ENCODE peak calls at places on chromosomes 2 and 18, in six cellular contexts. Y, B, C, A, X and L are unnamed samples.
A peak's percentile ranks its signal among the peaks of the same experiment; 100 is the strongest.

GRCh38 chr2:106098081-106098480 is 96.0 kb downstream of the UXS1 start:
- DNase-seq in C (peak; percentile 13), X (no peak), B (no peak), A (peak; percentile 50), Y (no peak), L (no peak)

GRCh38 chr2:118627156-118627555 is 220.3 kb downstream of the EN1 start:
- DNase-seq in B (no peak), C (no peak), A (no peak), Y (no peak), X (no peak), L (no peak)

GRCh38 chr2:11434443-11434842 is 31.5 kb downstream of the E2F6 start:
- DNase-seq in X (no peak), Y (no peak), B (no peak), C (no peak), A (no peak), L (no peak)

GRCh38 chr2:186848873-186849578 is at the start of gene ZSWIM2:
- DNase-seq in A (no peak), C (peak; percentile 19), B (no peak), X (peak; percentile 72), Y (no peak), L (no peak)

GRCh38 chr2:73984922-73985317 is 210 bp downstream of the TET3 start:
- DNase-seq in C (peak; percentile 26), B (no peak), X (no peak), Y (no peak), A (no peak), L (peak; percentile 35)

GRCh38 chr18:35782926-35783325 is 189.6 kb upstream of the RMP24 start:
- DNase-seq in B (no peak), C (no peak), X (no peak), Y (no peak), A (no peak), L (no peak)

GRCh38 chr2:74778381-74779371 is 55.3 kb upstream of the HK2 start:
- DNase-seq in C (peak; percentile 74), A (no peak), B (no peak), Y (no peak), X (peak; percentile 33), L (no peak)

GRCh38 chr2:207926133-207927076 is 98.9 kb downstream of the PLEKHM3 start:
- DNase-seq in X (no peak), B (no peak), C (peak; percentile 96), Y (no peak), A (no peak), L (no peak)

GRCh38 chr2:186590538-186591441 is 934 bp downstream of the ITGAV start:
- DNase-seq in A (peak; percentile 44), B (no peak), X (no peak), C (peak; percentile 48), Y (no peak), L (no peak)

GRCh38 chr2:197943731-197944130 is 139.3 kb downstream of the PLCL1 start:
- DNase-seq in C (no peak), B (no peak), Y (no peak), A (no peak), X (no peak), L (no peak)

GRCh38 chr2:85913854-85914524 is 25.2 kb upstream of the ST3GAL5 start:
- DNase-seq in X (no peak), A (no peak), C (no peak), Y (no peak), B (no peak), L (no peak)

GRCh38 chr2:237057893-237058300 is 27.8 kb upstream of the COPS8 start:
- DNase-seq in Y (peak; percentile 85), B (no peak), X (no peak), A (no peak), C (no peak), L (no peak)

GRCh38 chr18:69949538-69949936 is 1.9 kb upstream of the CD226 start:
- DNase-seq in A (no peak), B (no peak), Y (no peak), X (no peak), C (no peak), L (no peak)

DNA sequence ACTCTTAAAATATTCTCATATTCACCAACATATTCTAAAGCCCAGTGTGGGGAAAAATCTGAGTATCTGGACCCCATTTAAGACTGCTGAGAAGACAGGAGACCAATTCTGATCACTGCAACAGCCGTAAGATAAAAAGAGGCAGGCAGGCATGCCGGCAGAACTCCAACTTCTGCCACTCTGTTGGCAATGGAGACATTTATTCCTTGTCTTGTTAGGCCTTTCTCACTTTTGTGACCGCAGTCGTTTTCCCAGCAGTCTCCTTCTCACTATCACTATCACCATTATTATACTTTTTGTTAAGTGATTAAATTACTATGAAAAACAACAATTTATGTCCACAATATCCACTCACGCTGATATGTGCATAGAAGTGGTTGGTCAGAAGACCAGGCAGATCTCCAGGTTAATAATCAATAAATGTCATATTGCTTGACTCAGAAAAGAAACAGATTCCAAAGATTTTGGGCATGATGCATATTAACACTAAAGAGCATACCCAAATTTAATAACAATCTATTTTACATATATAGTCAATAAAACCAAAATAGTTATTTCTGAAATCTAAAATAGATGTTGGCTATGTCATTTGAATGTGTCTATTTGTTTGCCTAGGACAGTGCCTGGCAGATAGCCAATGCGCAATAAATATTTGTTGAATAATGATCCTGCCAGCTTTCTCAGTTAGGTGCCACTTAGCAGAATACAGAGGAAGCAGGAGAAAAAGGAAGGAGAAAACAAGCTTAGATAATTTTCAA is 38.2 kb downstream of the SESTD1 start:
- DNase-seq in B (no peak), Y (no peak), A (no peak), C (no peak), X (no peak), L (no peak)
- TF ChIP-seq JUND in B (no peak), Y (no peak), A (no peak), C (no peak), X (no peak), L (no peak)

DNA sequence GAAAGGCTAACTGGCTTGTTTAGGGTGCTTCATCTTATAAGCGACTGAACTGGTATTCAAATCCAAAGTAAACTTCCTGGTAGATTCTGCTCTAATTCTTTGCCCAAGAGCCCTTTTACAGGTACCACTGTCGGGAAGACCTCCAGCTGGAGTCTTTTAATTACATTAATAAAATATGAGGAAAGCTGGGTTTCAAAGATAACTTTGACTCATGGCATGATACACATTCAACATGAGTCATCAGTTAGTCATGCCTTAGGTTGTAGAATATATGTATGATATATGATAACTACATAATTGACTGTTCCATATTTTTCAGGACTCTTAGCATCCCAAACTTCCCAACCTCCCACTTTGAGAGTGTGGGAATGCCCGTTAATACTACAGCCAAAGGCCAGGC is 32.3 kb downstream of the ZCCHC2 start:
- DNase-seq in C (no peak), Y (no peak), X (no peak), A (peak; percentile 21), B (no peak), L (no peak)
- TF ChIP-seq JUND in C (no peak), Y (no peak), X (no peak), A (peak; percentile 87), B (no peak), L (no peak)

DNA sequence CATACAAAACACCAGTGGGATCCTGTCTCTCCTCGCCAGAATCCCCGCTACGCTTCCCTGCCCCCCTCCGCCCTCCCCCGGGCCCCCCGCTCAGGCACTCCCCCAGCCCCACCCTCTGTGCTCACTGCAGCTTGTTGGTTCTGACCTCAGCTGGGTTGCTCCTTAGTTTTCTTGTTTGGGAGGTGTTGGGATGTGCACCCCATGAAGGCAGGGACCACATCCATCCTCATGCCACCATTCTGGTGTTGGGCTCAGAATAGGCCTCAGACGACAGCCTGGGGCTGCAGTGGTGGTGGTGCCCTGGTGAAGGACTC is 4.6 kb downstream of the SNED1 start:
- DNase-seq in Y (no peak), C (no peak), X (no peak), B (no peak), A (no peak), L (no peak)
- TF ChIP-seq JUND in Y (no peak), C (no peak), X (no peak), B (no peak), A (no peak), L (no peak)

GRCh38 chr2:119694470-119694993 is 15.5 kb downstream of the TMEM177 start:
- DNase-seq in X (no peak), C (no peak), B (no peak), Y (no peak), A (no peak), L (no peak)
- TF ChIP-seq JUND in X (no peak), C (no peak), B (no peak), Y (no peak), A (no peak), L (no peak)

DNA sequence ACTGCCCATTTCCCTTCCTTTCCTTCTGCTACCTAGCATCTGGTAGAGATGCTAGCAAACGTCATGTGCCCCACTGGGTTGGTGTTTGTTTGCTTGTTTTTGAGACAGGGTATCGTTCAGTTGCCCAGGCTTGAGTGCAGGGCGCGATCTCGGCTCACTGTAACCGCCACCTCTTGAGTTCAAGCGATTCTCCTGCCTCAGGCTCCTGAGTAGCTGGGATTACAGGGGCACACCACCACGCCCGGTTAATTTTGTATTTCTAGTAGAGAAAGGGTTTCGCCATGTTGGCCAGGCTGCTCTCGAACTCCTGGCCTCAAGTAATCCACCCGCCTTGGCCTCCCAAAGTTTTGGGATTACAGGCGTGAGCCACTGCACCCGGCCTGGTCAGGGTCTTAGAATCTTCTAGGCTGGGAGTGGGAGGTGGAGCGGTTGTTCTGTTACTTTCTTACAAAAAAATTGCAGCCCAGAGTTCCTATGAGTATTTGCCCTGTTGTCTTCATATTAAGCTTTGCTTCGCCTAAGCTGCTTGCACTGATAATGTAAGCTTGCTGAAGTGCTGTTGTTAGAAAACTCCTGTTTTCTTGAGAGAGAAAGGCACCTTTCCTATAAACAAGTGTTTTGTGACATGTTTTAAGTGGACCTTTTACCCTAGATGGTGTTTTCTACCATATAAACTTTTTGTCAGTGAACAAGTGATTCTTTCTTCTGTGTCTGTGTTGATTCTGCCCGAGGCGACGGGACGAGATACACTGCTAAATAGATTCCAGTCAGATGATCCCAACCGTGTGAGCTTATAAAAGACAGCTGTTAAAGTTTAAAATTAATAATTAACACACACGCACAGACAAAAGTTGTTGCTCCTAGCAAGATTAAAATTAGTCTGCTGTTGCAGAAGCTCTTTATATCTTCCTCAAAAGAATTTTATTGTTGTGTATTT is 23.9 kb downstream of the CABLES1 start:
- DNase-seq in C (no peak), B (no peak), X (no peak), Y (no peak), A (no peak), L (no peak)
- TF ChIP-seq JUND in C (no peak), B (no peak), X (no peak), Y (no peak), A (no peak), L (no peak)